ENCODE peak calls at places on chromosomes 13 and 19, in five cellular contexts. G is cardiac fibroblast; W is activated T-helper 2 cell treated with anti-CD3 and anti-CD28 coated beads, Interferon-gamma antibody, Interleukin-2, Interleukin-4, amounts not matched to agents 10 μg/mL and 5 μg/mL and 100 μg/mL, durations not matched to agents 14 hours and 24 hours and 36 hours; U is ACHN; S is Daoy. N is an unnamed sample.

GRCh38 chr19:13817018-13817614 is 21.9 kb downstream of the ZSWIM4 start:
- DNase-seq in G (no peak), W (no peak), U (no peak), S (peak), N (no peak)

GRCh38 chr19:10419646-10420443 is 493 bp upstream of the PDE4A start:
- DNase-seq in G (peak), W (peak), U (peak), S (peak), N (peak)

GRCh38 chr13:99796175-99796819 is 175.3 kb downstream of the ZIC5 start:
- DNase-seq in G (peak), W (no peak), U (peak), S (peak), N (no peak)

GRCh38 chr13:36421447-36421846 is 10.8 kb upstream of the CCNA1 start:
- DNase-seq in G (no peak), W (no peak), U (no peak), S (no peak), N (no peak)

GRCh38 chr13:31045621-31046081 is 113.2 kb downstream of the TEX26 start:
- DNase-seq in G (peak), W (peak), U (peak), S (peak), N (peak)

GRCh38 chr19:14059093-14059480 is 2.8 kb downstream of the PALM3 start:
- DNase-seq in G (no peak), W (no peak), U (no peak), S (no peak), N (no peak)

GRCh38 chr19:44757735-44758505 is 9.4 kb downstream of the BCL3 start:
- DNase-seq in G (peak), W (no peak), U (no peak), S (no peak), N (no peak)

GRCh38 chr19:46786236-46787039 is 2.0 kb downstream of the SLC1A5 start:
- DNase-seq in G (peak), W (peak), U (peak), S (peak), N (peak)

GRCh38 chr19:3970313-3970807 is 539 bp downstream of the DAPK3 start:
- DNase-seq in G (no peak), W (no peak), U (no peak), S (no peak), N (no peak)

GRCh38 chr13:26721251-26721939 is 39.2 kb downstream of the GPR12 start:
- DNase-seq in G (no peak), W (peak), U (no peak), S (peak), N (peak)

GRCh38 chr13:73967397-73968165 is 166.6 kb downstream of the KLF12 start:
- DNase-seq in G (no peak), W (no peak), U (peak), S (no peak), N (no peak)